ENCODE peak calls at places on chromosome 17, in four cellular contexts. One of them, this sample, is unnamed.

GRCh38 chr17:64148699-64149098 is 18.8 kb upstream of the ERN1 start:
- DNase-seq in breast epithelium: no peak
- DNase-seq in thoracic aorta: no peak
- DNase-seq in prostate gland: no peak
- DNase-seq in this sample: peak; percentile 48

GRCh38 chr17:72358465-72358864 is 237.6 kb downstream of the SOX9 start:
- DNase-seq in breast epithelium: no peak
- DNase-seq in thoracic aorta: no peak
- DNase-seq in prostate gland: no peak
- DNase-seq in this sample: no peak

GRCh38 chr17:66283296-66283934 is 19.0 kb upstream of the PRKCA start:
- DNase-seq in breast epithelium: no peak
- DNase-seq in thoracic aorta: no peak
- DNase-seq in prostate gland: no peak
- DNase-seq in this sample: no peak

GRCh38 chr17:45782889-45783592 is 1.1 kb upstream of the CRHR1 start:
- DNase-seq in breast epithelium: no peak
- DNase-seq in thoracic aorta: no peak
- DNase-seq in prostate gland: no peak
- DNase-seq in this sample: no peak

GRCh38 chr17:4539025-4539424 is 16.2 kb downstream of the MYBBP1A start:
- DNase-seq in breast epithelium: no peak
- DNase-seq in thoracic aorta: no peak
- DNase-seq in prostate gland: no peak
- DNase-seq in this sample: no peak

GRCh38 chr17:61324540-61324868 is 75.1 kb upstream of the TBX2 start:
- DNase-seq in breast epithelium: no peak
- DNase-seq in thoracic aorta: no peak
- DNase-seq in prostate gland: no peak
- DNase-seq in this sample: no peak

GRCh38 chr17:19470529-19471261 is 59.7 kb downstream of the RNF112 start:
- DNase-seq in breast epithelium: peak; percentile 49
- DNase-seq in thoracic aorta: peak; percentile 26
- DNase-seq in prostate gland: peak; percentile 14
- DNase-seq in this sample: no peak

GRCh38 chr17:64291268-64291851 is 28.3 kb upstream of the TEX2 start:
- DNase-seq in breast epithelium: no peak
- DNase-seq in thoracic aorta: no peak
- DNase-seq in prostate gland: no peak
- DNase-seq in this sample: no peak

GRCh38 chr17:76383645-76384221 is 676 bp upstream of the SPHK1 start:
- DNase-seq in breast epithelium: no peak
- DNase-seq in thoracic aorta: no peak
- DNase-seq in prostate gland: peak; percentile 27
- DNase-seq in this sample: no peak

GRCh38 chr17:30000001-30000754 is 58.7 kb downstream of the EFCAB5 start:
- DNase-seq in breast epithelium: no peak
- DNase-seq in thoracic aorta: no peak
- DNase-seq in prostate gland: no peak
- DNase-seq in this sample: no peak

GRCh38 chr17:73705594-73705993 is 61.3 kb upstream of the SDK2 start:
- DNase-seq in breast epithelium: no peak
- DNase-seq in thoracic aorta: no peak
- DNase-seq in prostate gland: no peak
- DNase-seq in this sample: peak; percentile 18

GRCh38 chr17:43766413-43767052 is 7.9 kb upstream of the SOST start:
- DNase-seq in breast epithelium: peak; percentile 69
- DNase-seq in thoracic aorta: no peak
- DNase-seq in prostate gland: peak; percentile 44
- DNase-seq in this sample: no peak

GRCh38 chr17:74882517-74883240 is 9.9 kb upstream of the FDXR start:
- DNase-seq in breast epithelium: no peak
- DNase-seq in thoracic aorta: no peak
- DNase-seq in prostate gland: no peak
- DNase-seq in this sample: no peak

GRCh38 chr17:32846143-32846542 is 30.8 kb downstream of the MYO1D start:
- DNase-seq in breast epithelium: no peak
- DNase-seq in thoracic aorta: no peak
- DNase-seq in prostate gland: no peak
- DNase-seq in this sample: no peak

GRCh38 chr17:65198653-65199382 is 61.6 kb downstream of the RGS9 start:
- DNase-seq in breast epithelium: no peak
- DNase-seq in thoracic aorta: no peak
- DNase-seq in prostate gland: peak; percentile 6
- DNase-seq in this sample: no peak

GRCh38 chr17:71668807-71669206 is 452.0 kb upstream of the SOX9 start:
- DNase-seq in breast epithelium: no peak
- DNase-seq in thoracic aorta: no peak
- DNase-seq in prostate gland: no peak
- DNase-seq in this sample: no peak

GRCh38 chr17:69711504-69711903 is 297.0 kb downstream of the MAP2K6 start:
- DNase-seq in breast epithelium: no peak
- DNase-seq in thoracic aorta: no peak
- DNase-seq in prostate gland: no peak
- DNase-seq in this sample: no peak

GRCh38 chr17:75637143-75637538 is 3.9 kb downstream of the SMIM5 start:
- DNase-seq in breast epithelium: no peak
- DNase-seq in thoracic aorta: no peak
- DNase-seq in prostate gland: no peak
- DNase-seq in this sample: no peak

GRCh38 chr17:6796887-6797490 is 21.0 kb downstream of the FBXO39 start:
- DNase-seq in breast epithelium: no peak
- DNase-seq in thoracic aorta: no peak
- DNase-seq in prostate gland: no peak
- DNase-seq in this sample: no peak

GRCh38 chr17:30021708-30022317 is 80.4 kb downstream of the EFCAB5 start:
- DNase-seq in breast epithelium: no peak
- DNase-seq in thoracic aorta: no peak
- DNase-seq in prostate gland: peak; percentile 15
- DNase-seq in this sample: no peak

GRCh38 chr17:75877752-75878173 is 618 bp downstream of the TRIM47 start:
- DNase-seq in breast epithelium: peak; percentile 64
- DNase-seq in thoracic aorta: no peak
- DNase-seq in prostate gland: peak; percentile 58
- DNase-seq in this sample: peak; percentile 45

GRCh38 chr17:45144199-45145034 is 3.9 kb upstream of the HEXIM1 start:
- DNase-seq in breast epithelium: no peak
- DNase-seq in thoracic aorta: no peak
- DNase-seq in prostate gland: peak; percentile 56
- DNase-seq in this sample: no peak

GRCh38 chr17:40431231-40431602 is 12.0 kb upstream of the IGFBP4 start:
- DNase-seq in breast epithelium: peak; percentile 7
- DNase-seq in thoracic aorta: no peak
- DNase-seq in prostate gland: no peak
- DNase-seq in this sample: no peak

GRCh38 chr17:53924530-53925455 is 102.1 kb downstream of the KIF2B start:
- DNase-seq in breast epithelium: no peak
- DNase-seq in thoracic aorta: no peak
- DNase-seq in prostate gland: no peak
- DNase-seq in this sample: no peak

GRCh38 chr17:33200587-33200986 is 92.5 kb downstream of the ASIC2 start:
- DNase-seq in breast epithelium: no peak
- DNase-seq in thoracic aorta: no peak
- DNase-seq in prostate gland: no peak
- DNase-seq in this sample: no peak

GRCh38 chr17:33262724-33263123 is 30.4 kb downstream of the ASIC2 start:
- DNase-seq in breast epithelium: no peak
- DNase-seq in thoracic aorta: no peak
- DNase-seq in prostate gland: no peak
- DNase-seq in this sample: no peak

GRCh38 chr17:46028374-46028773 is 29.3 kb downstream of the STH start:
- DNase-seq in breast epithelium: no peak
- DNase-seq in thoracic aorta: no peak
- DNase-seq in prostate gland: no peak
- DNase-seq in this sample: no peak

GRCh38 chr17:8467527-8467926 is 31.8 kb downstream of the NDEL1 start:
- DNase-seq in breast epithelium: no peak
- DNase-seq in thoracic aorta: no peak
- DNase-seq in prostate gland: no peak
- DNase-seq in this sample: peak; percentile 25

GRCh38 chr17:17710728-17711541 is 29.7 kb downstream of the RAI1 start:
- DNase-seq in breast epithelium: peak; percentile 85
- DNase-seq in thoracic aorta: peak; percentile 53
- DNase-seq in prostate gland: peak; percentile 93
- DNase-seq in this sample: no peak

GRCh38 chr17:78828470-78829185 is 12.0 kb downstream of the USP36 start:
- DNase-seq in breast epithelium: no peak
- DNase-seq in thoracic aorta: no peak
- DNase-seq in prostate gland: no peak
- DNase-seq in this sample: no peak

GRCh38 chr17:4854181-4854681 is 21.1 kb downstream of the MINK1 start:
- DNase-seq in breast epithelium: no peak
- DNase-seq in thoracic aorta: no peak
- DNase-seq in prostate gland: peak; percentile 83
- DNase-seq in this sample: no peak

GRCh38 chr17:50868594-50868993 is 2.4 kb upstream of the TOB1 start:
- DNase-seq in breast epithelium: no peak
- DNase-seq in thoracic aorta: no peak
- DNase-seq in prostate gland: no peak
- DNase-seq in this sample: no peak
- H3K27ac ChIP-seq in breast epithelium: peak overlapping the region; percentile 100
- H3K27ac ChIP-seq in thoracic aorta: peak overlapping the region; percentile 99
- H3K27ac ChIP-seq in prostate gland: peak overlapping the region; percentile 100
- H3K27ac ChIP-seq in this sample: no peak overlapping the region

DNA sequence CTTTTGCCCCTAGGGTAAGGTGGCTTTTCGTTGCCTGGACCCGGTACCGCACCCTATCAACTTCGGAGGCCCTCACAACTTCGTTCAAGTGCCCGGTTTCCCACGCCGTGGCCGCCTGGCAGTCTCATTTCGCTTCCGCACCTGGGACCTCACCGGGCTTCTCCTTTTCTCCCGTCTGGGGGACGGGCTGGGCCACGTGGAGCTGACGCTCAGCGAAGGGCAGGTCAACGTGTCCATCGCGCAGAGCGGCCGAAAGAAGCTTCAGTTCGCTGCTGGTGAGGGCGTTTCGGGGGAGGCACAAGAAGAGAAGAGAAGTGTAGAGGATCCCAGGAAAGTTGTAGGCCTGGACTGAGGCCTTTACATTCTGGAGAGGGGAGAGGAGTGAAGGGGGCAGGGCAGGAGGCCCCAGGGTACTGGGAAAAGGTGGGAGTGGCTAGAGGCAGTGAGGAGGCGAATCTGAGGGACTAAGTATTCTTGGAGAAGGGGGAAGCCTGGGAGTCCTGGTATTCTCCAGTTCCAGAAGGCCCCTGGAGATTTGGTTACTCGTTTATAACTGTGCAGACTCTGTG is 5.5 kb downstream of the CNTNAP1 start:
- DNase-seq in breast epithelium: no peak
- DNase-seq in thoracic aorta: no peak
- DNase-seq in prostate gland: no peak
- DNase-seq in this sample: no peak
- H3K27ac ChIP-seq in breast epithelium: no peak overlapping the region
- H3K27ac ChIP-seq in thoracic aorta: no peak overlapping the region
- H3K27ac ChIP-seq in prostate gland: no peak overlapping the region
- H3K27ac ChIP-seq in this sample: no peak overlapping the region

GRCh38 chr17:2816688-2817087 is 20.4 kb downstream of the RAP1GAP2 start:
- DNase-seq in breast epithelium: no peak
- DNase-seq in thoracic aorta: no peak
- DNase-seq in prostate gland: no peak
- DNase-seq in this sample: no peak
- H3K27ac ChIP-seq in breast epithelium: no peak overlapping the region
- H3K27ac ChIP-seq in thoracic aorta: no peak overlapping the region
- H3K27ac ChIP-seq in prostate gland: no peak overlapping the region
- H3K27ac ChIP-seq in this sample: no peak overlapping the region

DNA sequence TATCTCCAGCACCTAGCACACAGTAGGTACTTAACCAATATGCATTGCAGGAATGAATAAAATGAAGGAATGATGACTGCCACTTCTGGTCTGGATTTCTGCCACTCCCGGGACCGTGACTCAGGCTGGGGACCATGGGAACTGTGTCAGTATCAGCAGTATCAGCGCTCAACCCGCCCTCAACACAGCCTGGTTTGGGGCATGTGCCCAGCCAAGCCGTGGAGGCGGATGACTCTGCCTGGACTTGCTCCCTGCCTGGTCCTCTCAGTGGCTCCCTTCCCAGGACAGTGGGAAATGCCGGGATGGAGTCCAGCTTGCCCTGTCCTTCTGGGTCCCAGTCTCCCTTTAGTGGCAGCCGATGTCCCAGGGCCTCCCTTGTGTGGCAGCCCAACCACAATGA is 55.1 kb downstream of the SRCIN1 start:
- DNase-seq in breast epithelium: no peak
- DNase-seq in thoracic aorta: peak; percentile 30
- DNase-seq in prostate gland: peak; percentile 52
- DNase-seq in this sample: no peak
- H3K27ac ChIP-seq in breast epithelium: no peak overlapping the region
- H3K27ac ChIP-seq in thoracic aorta: no peak overlapping the region
- H3K27ac ChIP-seq in prostate gland: no peak overlapping the region
- H3K27ac ChIP-seq in this sample: peak overlapping the region; percentile 62

DNA sequence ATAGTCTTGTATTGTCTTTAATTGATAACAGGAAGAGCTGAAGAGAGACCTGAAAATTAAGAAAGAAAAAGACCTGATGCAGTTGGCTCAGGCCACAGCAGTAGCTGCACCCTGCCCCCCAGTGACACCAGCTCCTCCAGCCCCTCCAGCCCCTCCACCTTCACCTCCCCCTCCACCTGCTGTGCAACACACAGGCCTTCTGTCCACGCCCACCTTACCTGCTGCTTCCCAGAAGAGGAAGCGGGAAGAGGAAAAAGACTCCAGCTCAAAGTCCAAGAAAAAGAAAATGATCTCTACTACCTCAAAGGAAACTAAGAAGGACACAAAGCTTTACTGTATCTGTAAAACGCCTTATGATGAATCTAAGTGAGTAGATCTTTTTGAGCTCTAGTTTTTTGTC is 36.8 kb downstream of the C17orf58 start:
- DNase-seq in breast epithelium: no peak
- DNase-seq in thoracic aorta: no peak
- DNase-seq in prostate gland: no peak
- DNase-seq in this sample: no peak
- H3K27ac ChIP-seq in breast epithelium: no peak overlapping the region
- H3K27ac ChIP-seq in thoracic aorta: no peak overlapping the region
- H3K27ac ChIP-seq in prostate gland: no peak overlapping the region
- H3K27ac ChIP-seq in this sample: no peak overlapping the region

GRCh38 chr17:1651559-1651844 is 1.8 kb upstream of the RILP start:
- DNase-seq in breast epithelium: no peak
- DNase-seq in thoracic aorta: no peak
- DNase-seq in prostate gland: no peak
- DNase-seq in this sample: no peak
- H3K27ac ChIP-seq in breast epithelium: peak overlapping the region; percentile 91
- H3K27ac ChIP-seq in thoracic aorta: no peak overlapping the region
- H3K27ac ChIP-seq in prostate gland: no peak overlapping the region
- H3K27ac ChIP-seq in this sample: no peak overlapping the region

This sample was measured in substantia nigra.